ENCODE peak calls at places on chromosome 11, in four cellular contexts. P is endothelial cell of umbilical vein, S is K562, R is A549. N is an unnamed sample.

GRCh38 chr11:465896-466538 is 15.9 kb downstream of the PTDSS2 start:
- DNase-seq in P (peak; percentile 26), S (no peak), R (no peak), N (no peak)

GRCh38 chr11:47395225-47396048 is 13.0 kb upstream of the SLC39A13 start:
- DNase-seq in P (no peak), S (no peak), R (no peak), N (peak; percentile 79)

GRCh38 chr11:102317768-102318103 is 452 bp downstream of the BIRC3 start:
- DNase-seq in P (no peak), S (no peak), R (no peak), N (no peak)

GRCh38 chr11:128670631-128671030 is 23.2 kb upstream of the FLI1 start:
- DNase-seq in P (no peak), S (no peak), R (no peak), N (no peak)

GRCh38 chr11:10600570-10601248 is 32.2 kb upstream of the LYVE1 start:
- DNase-seq in P (peak; percentile 35), S (no peak), R (no peak), N (no peak)

GRCh38 chr11:3001496-3001895 is 9.4 kb upstream of the NAP1L4 start:
- DNase-seq in P (no peak), S (no peak), R (no peak), N (no peak)

GRCh38 chr11:73680687-73681086 is 34.3 kb downstream of the PLEKHB1 start:
- DNase-seq in P (no peak), S (no peak), R (no peak), N (no peak)

GRCh38 chr11:133835258-133836075 is 9.8 kb downstream of the SPATA19 start:
- DNase-seq in P (peak; percentile 43), S (peak; percentile 22), R (peak; percentile 43), N (peak; percentile 81)

GRCh38 chr11:44708063-44708462 is 18.7 kb upstream of the TSPAN18 start:
- DNase-seq in P (no peak), S (no peak), R (no peak), N (no peak)

GRCh38 chr11:107102692-107103463 is 84.6 kb upstream of the GUCY1A2 start:
- DNase-seq in P (no peak), S (no peak), R (no peak), N (no peak)

GRCh38 chr11:61526956-61527731 is 18.6 kb downstream of the LRRC10B start:
- DNase-seq in P (no peak), S (no peak), R (no peak), N (no peak)

DNA sequence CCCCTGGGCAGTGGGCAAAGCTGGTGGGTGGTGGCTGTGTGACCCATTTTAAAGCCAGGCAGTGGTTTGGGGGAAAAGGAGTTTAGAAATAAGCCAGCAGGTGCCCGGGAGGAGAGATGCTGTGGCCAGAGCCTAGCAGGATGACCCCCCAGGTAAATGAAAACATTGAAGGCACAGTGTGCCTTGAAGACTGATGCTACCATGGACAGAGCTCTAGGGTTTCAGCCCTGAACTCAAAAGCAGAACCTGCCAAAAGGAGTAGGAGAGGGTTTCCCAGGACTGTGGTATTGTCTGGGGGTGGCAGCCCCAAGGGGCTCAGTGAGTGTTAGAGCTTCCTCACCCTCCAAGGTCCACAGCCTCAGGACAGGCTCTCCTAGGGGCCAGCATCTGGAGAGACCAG is 88.4 kb upstream of the LMO1 start:
- DNase-seq in P (no peak), S (no peak), R (no peak), N (peak; percentile 21)
- TF ChIP-seq MYC in P (no peak), S (no peak), R (no peak), N (no peak)

GRCh38 chr11:110896358-110896757 is 184.1 kb upstream of the ARHGAP20 start:
- DNase-seq in P (no peak), S (no peak), R (no peak), N (no peak)
- TF ChIP-seq MYC in P (no peak), S (no peak), R (no peak), N (no peak)

DNA sequence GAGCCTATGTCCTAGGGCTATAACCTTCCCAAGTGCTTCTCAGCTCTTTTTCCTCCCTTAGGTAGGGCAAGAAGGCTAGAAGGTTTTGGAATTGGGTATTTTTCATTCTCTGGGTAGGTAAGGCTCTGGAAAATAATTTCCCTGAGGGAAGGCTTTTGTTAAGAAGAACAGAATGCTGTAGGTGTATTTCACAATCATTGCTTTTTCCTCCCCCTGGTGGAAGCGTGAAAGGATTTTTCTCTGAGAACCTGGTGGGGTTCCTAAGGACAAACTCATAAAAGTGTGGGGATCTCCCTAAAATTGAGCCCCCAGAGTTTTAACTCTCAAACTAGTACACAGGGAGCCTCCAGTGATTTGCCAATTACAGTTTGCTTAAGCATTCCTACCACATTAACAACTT is 41.1 kb upstream of the NARS2 start:
- DNase-seq in P (no peak), S (no peak), R (no peak), N (no peak)
- TF ChIP-seq MYC in P (no peak), S (no peak), R (no peak), N (no peak)

DNA sequence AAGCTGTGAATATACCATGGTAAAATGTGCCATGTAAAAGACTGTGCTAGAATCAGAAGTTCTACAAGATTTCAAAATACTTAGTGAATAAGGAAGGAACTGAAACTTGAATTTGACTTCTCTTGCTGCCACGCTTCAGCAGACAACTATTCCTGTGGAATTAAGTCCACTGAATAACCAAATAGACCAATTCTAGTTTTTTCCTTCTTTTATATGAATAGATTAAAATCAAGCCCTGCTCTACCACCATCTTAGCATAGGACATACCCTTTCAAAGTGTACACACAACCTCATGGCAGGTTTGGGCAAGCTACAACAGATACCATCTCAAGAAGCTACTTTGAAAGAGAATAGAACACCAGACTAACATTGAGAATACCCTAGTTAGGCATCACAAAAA is 23.4 kb upstream of the CLNS1A start:
- DNase-seq in P (no peak), S (no peak), R (no peak), N (no peak)
- TF ChIP-seq MYC in P (no peak), S (no peak), R (no peak), N (no peak)

N was measured in NB4.